ENCODE peak calls at places on chromosomes 6 and 20, in eight cellular contexts. T, O, P, C, V, F, Y and I are unnamed samples.
A peak's percentile ranks its signal among the peaks of the same experiment; 100 is the strongest.

GRCh38 chr6:47179286-47179685 is 130.4 kb downstream of the TNFRSF21 start:
- DNase-seq in V (no peak), C (no peak), Y (no peak), P (no peak), F (no peak), O (no peak), T (no peak), I (no peak)

GRCh38 chr6:44590471-44590870 is 203.0 kb downstream of the CDC5L start:
- DNase-seq in C (no peak), P (no peak), O (no peak), T (no peak), F (no peak), Y (no peak), V (no peak), I (no peak)

GRCh38 chr6:13300649-13301590 is 27.4 kb downstream of the TBC1D7 start:
- DNase-seq in T (peak; percentile 38), C (no peak), P (no peak), V (no peak), F (no peak), O (no peak), Y (no peak), I (no peak)

GRCh38 chr20:35702051-35702823 is 3.0 kb downstream of the ROMO1 start:
- DNase-seq in P (no peak), T (peak; percentile 51), C (no peak), F (no peak), V (no peak), Y (peak; percentile 71), O (no peak), I (no peak)

GRCh38 chr6:167054987-167055386 is 55.8 kb downstream of the CEP43 start:
- DNase-seq in F (no peak), Y (no peak), T (no peak), O (no peak), P (no peak), C (no peak), V (no peak), I (no peak)

GRCh38 chr20:63956664-63957003 is 418 bp upstream of the UCKL1 start:
- DNase-seq in T (no peak), V (no peak), Y (no peak), O (no peak), P (no peak), F (no peak), C (no peak), I (no peak)

GRCh38 chr6:55617272-55617671 is 38.3 kb upstream of the HMGCLL1 start:
- DNase-seq in O (no peak), P (peak; percentile 57), C (no peak), V (peak; percentile 47), T (peak; percentile 76), Y (peak; percentile 52), F (peak; percentile 4), I (peak; percentile 5)

GRCh38 chr6:15586528-15586927 is 76.3 kb downstream of the DTNBP1 start:
- DNase-seq in T (no peak), O (no peak), P (no peak), F (no peak), V (no peak), C (no peak), Y (peak; percentile 18), I (no peak)

GRCh38 chr6:40822619-40823018 is 216.4 kb downstream of the UNC5CL start:
- DNase-seq in V (no peak), P (no peak), F (no peak), T (no peak), C (no peak), O (no peak), Y (peak; percentile 47), I (no peak)

GRCh38 chr20:41178904-41179432 is 41.6 kb downstream of the PLCG1 start:
- DNase-seq in C (no peak), F (no peak), V (peak; percentile 84), T (peak; percentile 41), P (no peak), O (no peak), Y (no peak), I (no peak)

GRCh38 chr6:158220786-158221442 is 52.8 kb downstream of the GTF2H5 start:
- DNase-seq in Y (peak; percentile 81), C (no peak), O (peak; percentile 51), F (no peak), V (peak; percentile 63), P (peak; percentile 88), T (peak; percentile 94), I (peak; percentile 21)

GRCh38 chr20:10573273-10573950 is 100.4 kb downstream of the JAG1 start:
- DNase-seq in P (no peak), Y (peak; percentile 61), C (no peak), O (no peak), T (no peak), F (no peak), V (no peak), I (no peak)

GRCh38 chr6:29477923-29478450 is 9.8 kb downstream of the MAS1L start:
- DNase-seq in V (no peak), T (no peak), P (no peak), F (no peak), O (no peak), Y (no peak), C (no peak), I (no peak)

GRCh38 chr6:108587258-108588059 is 26.7 kb downstream of the FOXO3 start:
- DNase-seq in C (no peak), O (no peak), T (no peak), Y (peak; percentile 92), P (no peak), F (no peak), V (no peak), I (no peak)

GRCh38 chr6:153043719-153044118 is 41.2 kb upstream of the MTRF1L start:
- DNase-seq in P (no peak), V (peak; percentile 52), C (no peak), T (no peak), Y (no peak), F (no peak), O (no peak), I (no peak)

GRCh38 chr6:31576897-31577341 is 1.6 kb downstream of the TNF start:
- DNase-seq in P (peak; percentile 78), Y (no peak), C (no peak), O (no peak), T (peak; percentile 39), V (no peak), F (no peak), I (no peak)

GRCh38 chr20:54343634-54344033 is 131.8 kb upstream of the DOK5 start:
- DNase-seq in C (no peak), V (no peak), O (no peak), P (no peak), Y (no peak), T (no peak), F (no peak), I (no peak)

GRCh38 chr6:68468244-68468884 is 166.7 kb upstream of the ADGRB3 start:
- DNase-seq in Y (no peak), C (no peak), F (no peak), O (no peak), V (no peak), P (no peak), T (peak; percentile 69), I (peak; percentile 5)

GRCh38 chr20:33685328-33686007 is 717 bp downstream of the E2F1 start:
- DNase-seq in T (peak; percentile 80), P (peak; percentile 91), C (no peak), F (no peak), V (peak; percentile 75), O (peak; percentile 31), Y (peak; percentile 39), I (no peak)

GRCh38 chr6:48826884-48827701 is 636.0 kb downstream of the MMUT start:
- DNase-seq in T (no peak), F (no peak), Y (peak; percentile 95), V (no peak), P (peak; percentile 1), O (no peak), C (peak; percentile 35), I (no peak)

GRCh38 chr20:13401596-13401995 is 180.5 kb downstream of the ISM1 start:
- DNase-seq in O (no peak), F (no peak), P (no peak), T (no peak), C (no peak), Y (peak; percentile 61), V (no peak), I (no peak)

GRCh38 chr20:51238675-51239305 is 215.9 kb upstream of the KCNG1 start:
- DNase-seq in Y (no peak), V (no peak), C (no peak), O (no peak), T (no peak), P (no peak), F (no peak), I (no peak)

GRCh38 chr6:126781582-126781981 is 336.9 kb upstream of the RSPO3 start:
- DNase-seq in T (no peak), V (no peak), P (no peak), Y (no peak), F (no peak), O (no peak), C (no peak), I (no peak)

GRCh38 chr6:87722831-87723726 is 21.0 kb upstream of the AKIRIN2 start:
- DNase-seq in O (no peak), Y (peak; percentile 96), T (peak; percentile 84), F (no peak), C (no peak), P (peak; percentile 94), V (no peak), I (no peak)

GRCh38 chr6:33623895-33624381 is 2.8 kb downstream of the ITPR3 start:
- DNase-seq in P (no peak), F (no peak), T (no peak), V (peak; percentile 38), O (no peak), Y (no peak), C (no peak), I (no peak)